ENCODE peak calls at places on chromosomes 4 and X, in four cellular contexts. H is brain microvascular endothelial cell, U is suprapubic skin, V is heart left ventricle. P is an unnamed sample.

GRCh38 chr4:158778712-158779111 is 9.9 kb downstream of the FNIP2 start:
- DNase-seq in H (no peak), V (no peak), U (no peak), P (no peak)

GRCh38 chr4:61583696-61584095 is 383.6 kb downstream of the ADGRL3 start:
- DNase-seq in U (no peak), V (no peak), H (no peak), P (no peak)

GRCh38 chrX:47185241-47185640 is 8.4 kb upstream of the UBA1 start:
- DNase-seq in H (no peak), V (no peak), U (peak), P (no peak)

GRCh38 chrX:53715336-53715924 is 28.9 kb upstream of the HUWE1 start:
- DNase-seq in V (no peak), H (no peak), U (no peak), P (no peak)

GRCh38 chr4:111406036-111406435 is 739.2 kb upstream of the FAM241A start:
- DNase-seq in U (no peak), H (no peak), V (no peak), P (no peak)

GRCh38 chrX:100687128-100687527 is 43.1 kb downstream of the SRPX2 start:
- DNase-seq in U (no peak), V (no peak), H (no peak), P (no peak)

GRCh38 chrX:2691543-2692220 is 587 bp downstream of the CD99 start:
- DNase-seq in V (peak), U (peak), H (no peak), P (no peak)

GRCh38 chrX:144798972-144799371 is 448.3 kb upstream of the SPANXN1 start:
- DNase-seq in H (no peak), U (no peak), V (no peak), P (no peak)

GRCh38 chrX:153297376-153297775 is 24.2 kb downstream of the PNMA6F start:
- DNase-seq in U (no peak), V (no peak), H (no peak), P (no peak)

GRCh38 chr4:56099378-56099786 is 150.6 kb downstream of the CEP135 start:
- DNase-seq in H (no peak), U (no peak), V (no peak), P (no peak)

GRCh38 chr4:137659431-137659830 is 127.1 kb upstream of the PCDH18 start:
- DNase-seq in H (no peak), U (no peak), V (no peak), P (no peak)

GRCh38 chr4:75634951-75635350 is 4.6 kb upstream of the CDKL2 start:
- DNase-seq in U (no peak), H (no peak), V (no peak), P (no peak)

GRCh38 chr4:120731561-120731960 is 191.0 kb downstream of the PRDM5 start:
- DNase-seq in H (no peak), V (no peak), U (no peak), P (no peak)

GRCh38 chr4:136928957-136929411 is 603.3 kb downstream of the PCDH18 start:
- DNase-seq in U (no peak), H (no peak), V (no peak), P (no peak)

GRCh38 chrX:154775611-154776349 is 13.1 kb downstream of the DKC1 start:
- DNase-seq in U (no peak), H (no peak), V (peak), P (no peak)

GRCh38 chr4:159400782-159401712 is 298.2 kb downstream of the RAPGEF2 start:
- DNase-seq in V (peak), U (no peak), H (peak), P (no peak)

GRCh38 chr4:8538076-8538702 is 42.0 kb upstream of the GPR78 start:
- DNase-seq in U (no peak), H (no peak), V (no peak), P (no peak)

GRCh38 chrX:66004928-66005831 is 34.7 kb downstream of the VSIG4 start:
- DNase-seq in V (no peak), H (no peak), U (no peak), P (no peak)

GRCh38 chr4:3878678-3879077 is 112.5 kb downstream of the ADRA2C start:
- DNase-seq in H (no peak), V (no peak), U (no peak), P (no peak)

GRCh38 chr4:3877236-3877635 is 111.1 kb downstream of the ADRA2C start:
- DNase-seq in V (no peak), U (no peak), H (peak), P (no peak)

GRCh38 chr4:3877868-3878267 is 111.7 kb downstream of the ADRA2C start:
- DNase-seq in H (no peak), V (no peak), U (no peak), P (no peak)

GRCh38 chr4:3879681-3880594 is 113.8 kb downstream of the ADRA2C start:
- DNase-seq in U (peak), V (no peak), H (no peak), P (no peak)

GRCh38 chr4:3880595-3881120 is 114.5 kb downstream of the ADRA2C start:
- DNase-seq in V (peak), U (peak), H (peak), P (no peak)
- TF ChIP-seq CTCF in V (peak), U (peak), H (peak), P (peak)

DNA sequence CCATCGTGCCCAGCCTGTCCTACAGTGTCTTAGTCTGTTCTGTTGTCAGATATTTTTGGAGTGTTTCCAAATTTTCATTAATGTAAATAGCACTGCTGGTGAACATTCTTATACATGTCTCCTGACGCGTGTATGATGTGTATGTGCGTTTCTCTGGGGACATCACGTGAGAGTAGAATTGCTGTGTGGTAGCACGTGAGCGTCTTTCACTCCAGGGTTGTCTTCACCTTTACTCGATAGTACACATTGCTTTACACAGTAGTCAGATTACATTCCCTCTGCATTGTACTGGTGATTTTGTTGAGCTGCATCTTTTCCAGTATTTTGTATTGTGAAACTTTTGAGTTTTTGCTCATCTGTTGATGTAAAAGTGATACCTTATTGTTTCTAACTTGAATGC is 60.0 kb downstream of the ARHGAP10 start:
- DNase-seq in H (no peak), U (no peak), V (no peak), P (no peak)
- H3K27ac ChIP-seq in H (no peak), U (no peak), V (peak), P (peak)

GRCh38 chr4:54099287-54099958 is 540 bp upstream of the GSX2 start:
- DNase-seq in U (no peak), V (no peak), H (no peak), P (no peak)
- H3K4me3 ChIP-seq in U (peak), V (peak), H (no peak), P (peak)

GRCh38 chr4:31788676-31789075 is 1068.5 kb downstream of the PCDH7 start:
- DNase-seq in V (no peak), H (no peak), U (no peak), P (no peak)

GRCh38 chr4:31791666-31792065 is 1071.5 kb downstream of the PCDH7 start:
- DNase-seq in V (no peak), U (no peak), H (no peak), P (no peak)

GRCh38 chr4:31793907-31794306 is 1073.7 kb downstream of the PCDH7 start:
- DNase-seq in U (no peak), H (no peak), V (no peak), P (no peak)
- TF ChIP-seq CTCF in U (no peak), H (peak), V (no peak), P (no peak)

GRCh38 chr4:112726041-112726440 is 89.1 kb downstream of the LARP7 start:
- DNase-seq in U (no peak), H (no peak), V (no peak), P (no peak)
- H3K27ac ChIP-seq in U (no peak), H (no peak), V (no peak), P (no peak)

GRCh38 chr4:186825069-186825468 is 101.4 kb upstream of the FAT1 start:
- DNase-seq in H (no peak), U (no peak), V (no peak), P (no peak)

GRCh38 chr4:186826866-186827541 is 103.3 kb upstream of the FAT1 start:
- DNase-seq in V (no peak), H (no peak), U (no peak), P (no peak)

GRCh38 chr4:186829097-186829496 is 105.4 kb upstream of the FAT1 start:
- DNase-seq in H (no peak), U (no peak), V (no peak), P (no peak)

GRCh38 chr4:186829740-186830449 is 106.2 kb upstream of the FAT1 start:
- DNase-seq in H (peak), V (no peak), U (no peak), P (no peak)

DNA sequence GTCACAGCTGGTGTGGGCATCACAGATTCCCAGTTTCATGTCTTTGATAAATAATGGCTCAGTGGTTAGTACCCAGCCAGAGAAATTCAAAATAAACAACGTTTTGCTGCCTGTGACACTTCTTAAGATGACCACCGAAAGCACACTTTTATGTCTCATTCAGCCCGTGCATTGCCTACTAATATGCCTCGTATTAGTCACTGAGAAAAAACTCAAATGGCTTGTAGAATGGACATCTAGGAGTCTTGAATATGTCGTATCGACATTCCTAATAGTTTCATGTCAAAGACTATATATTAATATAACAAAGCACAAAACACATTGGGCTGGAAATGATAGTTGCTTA is 103.9 kb upstream of the FAT1 start:
- DNase-seq in H (peak), U (no peak), V (no peak), P (no peak)
- H3K4me3 ChIP-seq in H (no peak), U (no peak), V (no peak), P (no peak)

DNA sequence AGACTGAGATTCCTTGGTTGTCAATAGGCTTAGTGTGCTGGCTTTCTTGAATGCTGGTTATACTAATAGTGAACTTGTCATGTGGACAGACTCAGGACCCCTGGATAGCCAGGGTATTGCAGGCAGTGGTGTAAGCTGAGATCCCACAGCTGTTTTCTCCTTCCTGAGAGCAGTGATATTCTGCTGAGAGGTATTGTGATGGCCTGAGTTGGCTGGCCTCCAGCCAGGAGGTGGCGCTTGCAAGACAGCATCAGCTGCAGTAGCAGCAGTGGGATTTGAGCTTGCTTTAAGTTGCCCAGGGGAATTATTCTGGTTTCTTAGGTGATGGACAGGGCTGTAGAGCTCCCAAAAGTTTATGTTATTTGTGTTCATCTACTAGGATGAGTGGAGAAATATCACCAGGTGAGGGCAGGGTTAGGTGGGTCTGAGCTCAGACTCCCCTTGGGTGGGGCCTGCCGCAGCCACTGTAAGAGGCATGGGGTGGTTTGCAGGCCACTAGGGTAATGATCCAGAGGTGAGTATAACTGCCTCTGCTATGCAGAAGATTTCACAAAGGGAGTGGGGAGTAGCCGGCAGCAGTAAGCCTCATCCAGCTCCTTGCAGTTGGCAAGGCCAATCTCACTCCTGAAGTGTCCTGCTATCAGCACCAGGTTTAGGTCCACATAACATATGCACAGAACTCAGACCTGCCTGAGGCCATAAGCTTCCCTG is 66.2 kb downstream of the IL15 start:
- DNase-seq in U (no peak), V (no peak), H (peak), P (no peak)
- TF ChIP-seq CTCF in U (no peak), V (no peak), H (peak), P (no peak)

DNA sequence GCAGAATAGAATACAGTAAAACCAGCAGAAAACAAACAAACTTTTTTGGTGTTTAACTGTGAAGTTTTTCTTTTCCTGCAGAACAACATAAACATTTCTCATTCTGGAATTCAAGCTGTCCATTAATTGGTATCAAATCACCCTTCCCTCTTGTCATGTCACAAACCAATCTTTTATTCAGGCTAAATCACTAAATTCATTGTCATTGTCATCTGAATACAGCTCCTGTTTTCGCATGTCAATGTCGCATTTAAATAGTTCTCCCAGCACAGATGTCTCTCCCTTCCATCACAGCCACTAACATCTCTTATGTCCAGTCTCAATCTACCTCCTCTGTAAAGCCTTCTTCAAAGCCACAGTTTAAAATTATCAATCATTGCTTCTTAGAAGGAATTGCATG is 192.1 kb upstream of the PCDH10 start:
- DNase-seq in U (no peak), H (no peak), V (no peak), P (no peak)
- H3K27ac ChIP-seq in U (no peak), H (no peak), V (no peak), P (no peak)

GRCh38 chr4:152352645-152353116 is 183.2 kb downstream of the FBXW7 start:
- DNase-seq in V (peak), U (no peak), H (peak), P (no peak)

GRCh38 chr4:152346979-152347378 is 188.9 kb downstream of the FBXW7 start:
- DNase-seq in H (no peak), U (no peak), V (no peak), P (no peak)

GRCh38 chr4:152352215-152352614 is 183.7 kb downstream of the FBXW7 start:
- DNase-seq in V (no peak), U (no peak), H (no peak), P (no peak)

GRCh38 chr4:152351080-152351479 is 184.8 kb downstream of the FBXW7 start:
- DNase-seq in V (no peak), U (no peak), H (no peak), P (no peak)

DNA sequence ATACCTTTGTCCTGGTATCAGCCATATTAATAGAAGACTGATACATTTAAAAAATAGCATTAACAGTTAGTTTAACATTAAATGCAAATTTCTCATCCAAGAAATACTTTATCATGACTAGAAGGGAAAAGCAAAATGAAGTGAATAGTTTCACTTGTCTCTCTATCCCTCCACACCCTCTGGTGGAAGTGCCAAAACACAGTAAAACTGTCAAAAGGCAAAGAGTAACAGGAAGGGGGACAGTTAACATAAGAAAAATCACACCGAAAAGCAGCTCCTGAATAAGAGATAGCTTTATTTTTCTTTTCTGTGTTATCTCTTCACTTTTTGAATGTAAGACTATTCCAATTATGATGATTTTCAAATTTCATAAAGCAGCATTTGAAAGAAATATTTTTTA is 187.2 kb downstream of the FBXW7 start:
- DNase-seq in H (no peak), U (no peak), V (no peak), P (no peak)
- H3K4me3 ChIP-seq in H (no peak), U (peak), V (no peak), P (peak)